ENCODE peak calls at places on chromosome 20, in six cellular contexts. A is IMR-90, P is neuronal stem cell, F is H9, M is H1, G is mesenchymal stem cell. T is an unnamed sample.

GRCh38 chr20:10949930-10950783 is 276.4 kb upstream of the JAG1 start:
- DNase-seq in G (no peak), A (no peak), M (no peak), F (no peak), P (no peak), T (no peak)

GRCh38 chr20:528923-529594 is 14.5 kb downstream of the CSNK2A1 start:
- DNase-seq in G (peak; percentile 82), F (no peak), M (no peak), P (no peak), A (peak; percentile 93), T (peak; percentile 18)

GRCh38 chr20:48679603-48680002 is 148.2 kb downstream of the PREX1 start:
- DNase-seq in G (no peak), F (peak; percentile 85), A (no peak), P (no peak), M (no peak), T (peak; percentile 59)

GRCh38 chr20:2521369-2522305 is 12.9 kb upstream of the ZNF343 start:
- DNase-seq in M (no peak), P (peak; percentile 37), F (peak; percentile 47), A (peak; percentile 46), G (peak; percentile 56), T (peak; percentile 36)

GRCh38 chr20:51934301-51935002 is 132.1 kb upstream of the SALL4 start:
- DNase-seq in A (no peak), G (no peak), M (no peak), P (no peak), F (no peak), T (peak; percentile 49)

GRCh38 chr20:7392551-7392950 is 547.7 kb downstream of the HAO1 start:
- DNase-seq in A (no peak), M (no peak), F (no peak), G (no peak), P (peak; percentile 6), T (no peak)

GRCh38 chr20:35232575-35232974 is 6.1 kb downstream of the MMP24 start:
- DNase-seq in P (no peak), F (no peak), A (peak; percentile 75), M (no peak), G (peak; percentile 11), T (no peak)

GRCh38 chr20:20520776-20521175 is 152.9 kb downstream of the INSM1 start:
- DNase-seq in F (no peak), M (no peak), P (no peak), A (peak; percentile 60), G (peak; percentile 69), T (no peak)

GRCh38 chr20:1225263-1225728 is 548 bp upstream of the RAD21L1 start:
- DNase-seq in G (no peak), A (no peak), F (no peak), M (no peak), P (no peak), T (no peak)

GRCh38 chr20:44215125-44215524 is 4.6 kb upstream of the OSER1 start:
- DNase-seq in F (peak; percentile 78), G (peak; percentile 71), P (peak; percentile 26), M (no peak), A (peak; percentile 62), T (peak; percentile 79)

GRCh38 chr20:33832113-33832853 is 21.1 kb downstream of the CHMP4B start:
- DNase-seq in F (no peak), P (no peak), M (no peak), G (no peak), A (peak; percentile 21), T (no peak)

GRCh38 chr20:63959699-63960075 is 3.5 kb upstream of the UCKL1 start:
- DNase-seq in A (no peak), F (no peak), M (no peak), G (no peak), P (no peak), T (no peak)

GRCh38 chr20:1870792-1871550 is 24.2 kb upstream of the SIRPA start:
- DNase-seq in A (peak; percentile 21), P (no peak), F (no peak), M (no peak), G (no peak), T (no peak)

GRCh38 chr20:23146857-23147256 is 60.7 kb upstream of the CD93 start:
- DNase-seq in P (no peak), F (no peak), G (no peak), A (no peak), M (no peak), T (no peak)

GRCh38 chr20:19077370-19078220 is 134.8 kb upstream of the SLC24A3 start:
- DNase-seq in P (no peak), F (no peak), A (no peak), M (no peak), G (no peak), T (peak; percentile 10)

GRCh38 chr20:10653593-10654288 is 20.1 kb downstream of the JAG1 start:
- DNase-seq in F (no peak), M (no peak), P (no peak), G (peak; percentile 94), A (peak; percentile 94), T (no peak)

GRCh38 chr20:568865-569415 is 25.4 kb upstream of the CSNK2A1 start:
- DNase-seq in A (no peak), P (no peak), G (no peak), M (no peak), F (no peak), T (peak; percentile 71)

GRCh38 chr20:34269996-34270627 is 28.9 kb downstream of the ASIP start:
- DNase-seq in M (no peak), P (no peak), A (no peak), F (no peak), G (no peak), T (no peak)

GRCh38 chr20:21179796-21180195 is 53.9 kb downstream of the KIZ start:
- DNase-seq in P (no peak), A (peak; percentile 36), G (peak; percentile 31), F (no peak), M (no peak), T (no peak)

GRCh38 chr20:43842126-43843020 is 72.3 kb upstream of the TOX2 start:
- DNase-seq in A (no peak), M (no peak), P (no peak), G (no peak), F (no peak), T (no peak)

GRCh38 chr20:36119537-36119936 is 35.0 kb upstream of the EPB41L1 start:
- DNase-seq in G (no peak), P (no peak), M (no peak), A (no peak), F (no peak), T (no peak)

GRCh38 chr20:12166053-12166717 is 248.5 kb downstream of the BTBD3 start:
- DNase-seq in M (no peak), P (no peak), G (peak; percentile 89), A (peak; percentile 95), F (no peak), T (no peak)

GRCh38 chr20:1283522-1284210 is 17.6 kb downstream of the SNPH start:
- DNase-seq in F (no peak), A (peak; percentile 30), P (no peak), M (no peak), G (peak; percentile 64), T (peak; percentile 13)

GRCh38 chr20:63957004-63957689 is 931 bp upstream of the UCKL1 start:
- DNase-seq in G (peak; percentile 71), P (no peak), F (peak; percentile 95), A (peak; percentile 49), M (peak; percentile 73), T (peak; percentile 90)

GRCh38 chr20:47686545-47686944 is 98.7 kb downstream of the SULF2 start:
- DNase-seq in P (no peak), M (no peak), A (peak; percentile 80), F (no peak), G (peak; percentile 55), T (peak; percentile 53)

GRCh38 chr20:39310363-39311037 is 348.4 kb downstream of the DHX35 start:
- DNase-seq in P (no peak), F (peak; percentile 43), M (no peak), G (no peak), A (no peak), T (no peak)

DNA sequence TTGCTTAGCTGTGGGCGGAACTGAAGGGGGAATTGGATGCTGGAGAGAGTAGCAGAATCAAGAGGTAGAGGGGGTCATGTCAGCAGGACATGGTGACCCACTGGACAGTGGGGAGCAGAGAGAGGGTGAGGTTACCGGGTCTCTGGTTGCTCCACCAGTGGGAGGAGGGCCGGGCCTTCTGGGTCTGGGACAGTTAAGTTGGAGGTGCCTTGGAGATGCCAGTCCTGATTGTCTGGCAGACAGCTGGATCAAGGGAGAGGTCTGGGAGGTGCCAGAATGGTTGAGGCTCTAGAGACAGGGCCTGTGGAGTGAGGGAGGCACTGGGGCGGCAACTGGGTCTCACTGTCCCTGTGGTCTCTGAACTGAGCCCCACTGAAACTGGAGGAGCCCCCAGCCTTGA is 24.6 kb downstream of the MANBAL start:
- DNase-seq in F (no peak), G (no peak), P (no peak), A (no peak), M (no peak), T (peak; percentile 61)
- H3K18ac ChIP-seq in F (no peak overlapping the region), G (peak overlapping the region; percentile 81), P (peak overlapping the region; percentile 2), A (peak overlapping the region; percentile 20), M (no peak overlapping the region), T (peak overlapping the region; percentile 28)

DNA sequence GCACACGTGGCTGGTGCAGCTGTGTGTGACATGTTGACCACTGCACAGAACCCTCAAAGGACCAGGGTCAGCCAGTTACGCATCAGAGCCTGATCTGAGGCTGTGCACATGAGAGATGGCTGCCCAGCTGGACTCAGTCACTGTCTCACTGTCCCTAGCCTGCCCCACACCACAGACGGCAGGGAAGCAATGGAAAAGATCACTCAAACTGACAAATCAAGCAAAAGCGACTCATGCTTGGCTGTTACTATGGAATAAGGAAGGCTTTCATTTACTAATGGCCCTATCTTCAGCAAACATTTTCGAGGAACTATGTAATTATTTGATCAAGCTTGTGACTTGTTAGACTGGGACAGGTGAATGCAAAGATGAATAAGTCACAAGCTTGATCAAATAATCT is 137.0 kb downstream of the SLC23A2 start:
- DNase-seq in M (no peak), F (no peak), G (peak; percentile 34), P (no peak), A (peak; percentile 5), T (no peak)
- H2BK15ac ChIP-seq in M (no peak overlapping the region), F (no peak overlapping the region), G (no peak overlapping the region), P (no peak overlapping the region), A (no peak overlapping the region), T (no peak overlapping the region)

GRCh38 chr20:53691060-53691810 is 97.6 kb upstream of the ZNF217 start:
- DNase-seq in M (no peak), F (no peak), P (no peak), G (no peak), A (peak; percentile 10), T (no peak)
- H3K18ac ChIP-seq in M (no peak overlapping the region), F (no peak overlapping the region), P (no peak overlapping the region), G (no peak overlapping the region), A (no peak overlapping the region), T (no peak overlapping the region)

DNA sequence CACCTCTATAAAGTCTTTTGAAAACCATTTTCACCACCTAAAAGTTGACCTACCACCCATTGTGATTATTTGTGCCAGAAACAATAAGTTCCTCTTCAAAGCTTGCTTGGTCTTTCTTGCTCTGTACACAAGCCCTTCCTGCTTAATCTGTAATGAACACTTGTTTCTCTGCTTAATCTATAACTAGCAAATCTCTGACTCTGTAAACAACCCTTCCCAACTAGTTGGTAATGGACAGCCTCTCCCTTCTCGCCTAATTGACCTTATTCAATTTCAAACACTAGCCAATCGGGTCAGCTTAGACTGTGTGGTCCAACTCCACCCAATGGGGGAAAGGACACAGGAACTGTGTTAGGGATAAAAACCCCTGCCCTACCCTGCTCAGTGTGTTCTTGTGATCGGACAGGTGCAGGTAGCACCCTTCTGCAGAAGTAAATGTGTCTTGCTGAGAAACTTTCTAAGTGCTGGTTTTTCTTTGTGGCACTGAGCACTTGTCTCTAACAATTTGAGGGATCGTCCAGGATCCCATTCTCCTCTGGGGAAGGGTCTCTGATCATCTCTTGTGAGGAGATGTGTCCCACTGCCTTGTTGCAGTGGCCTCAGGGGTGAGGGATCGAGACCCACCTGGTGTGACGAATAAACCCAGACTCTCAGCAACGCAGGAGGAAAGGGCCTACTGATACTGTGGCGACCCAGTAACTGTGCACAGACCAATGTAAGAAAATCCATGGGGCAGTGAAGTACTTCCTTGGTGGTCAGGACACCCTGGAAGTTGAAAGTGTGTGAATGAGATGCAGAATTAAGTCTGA is 23.5 kb downstream of the CHD6 start:
- DNase-seq in M (no peak), A (no peak), G (no peak), P (no peak), F (no peak), T (no peak)
- H2BK15ac ChIP-seq in M (no peak overlapping the region), A (no peak overlapping the region), G (no peak overlapping the region), P (no peak overlapping the region), F (no peak overlapping the region), T (no peak overlapping the region)

T was measured in mesendoderm.